ENCODE peak calls at places on chromosomes 13 and 19, in ten cellular contexts. F is stimulated activated CD4-positive, alpha-beta T cell treated with anti-CD3 and anti-CD28 coated beads, Interleukin-4, amount 100 ng/mL, for 4 hours; P is breast epithelium; O is IMR-90; T is SW480; I is NCI-H2029 treated with DMSO at 0.1 percent for 48 hours; A is astrocyte of the cerebellum; H is endodermal cell; B is GF-D8; Y is stimulated activated effector memory CD8-positive, alpha-beta T cell treated with anti-CD3 and anti-CD28 coated beads, Interleukin-12 subunit alpha, Interleukin-12 subunit beta, amount 100 ng/mL, for 72 hours. S is an unnamed sample.

GRCh38 chr19:49064768-49065611 is at the start of gene NTF4:
- DNase-seq in I (no peak), O (no peak), F (no peak), H (peak), P (peak), A (no peak), T (peak), Y (no peak), B (no peak), S (peak)

GRCh38 chr13:39956036-39956435 is 300.6 kb downstream of the COG6 start:
- DNase-seq in F (peak), O (no peak), P (no peak), A (no peak), H (no peak), B (no peak), I (no peak), Y (peak), T (no peak), S (no peak)

GRCh38 chr13:18944501-18945068 is 237.0 kb downstream of the TUBA3C start:
- DNase-seq in Y (peak), P (no peak), B (no peak), I (no peak), A (no peak), T (no peak), H (no peak), O (no peak), F (no peak), S (no peak)

GRCh38 chr19:11737964-11738745 is 591 bp downstream of the ZNF823 start:
- DNase-seq in Y (peak), A (no peak), I (no peak), O (peak), T (peak), P (peak), F (peak), H (peak), B (peak), S (peak)

GRCh38 chr19:4745986-4746385 is 22.3 kb upstream of the DPP9 start:
- DNase-seq in F (no peak), Y (no peak), O (no peak), H (no peak), I (no peak), A (no peak), B (no peak), P (no peak), T (no peak), S (no peak)

GRCh38 chr19:31121501-31121900 is 227.7 kb downstream of the TSHZ3 start:
- DNase-seq in I (no peak), H (no peak), B (no peak), O (no peak), F (no peak), P (no peak), Y (no peak), T (no peak), A (no peak), S (no peak)

GRCh38 chr13:111494641-111495040 is 174.2 kb downstream of the TEX29 start:
- DNase-seq in A (no peak), P (no peak), F (no peak), B (no peak), I (no peak), O (no peak), T (no peak), Y (no peak), H (no peak), S (no peak)

GRCh38 chr19:36773223-36773579 is 594 bp upstream of the ZNF850 start:
- DNase-seq in B (no peak), I (no peak), O (no peak), P (no peak), Y (no peak), A (no peak), H (no peak), F (no peak), T (no peak), S (no peak)

GRCh38 chr19:53177986-53178385 is 15.2 kb downstream of the ZNF665 start:
- DNase-seq in A (no peak), B (no peak), F (no peak), T (no peak), O (no peak), I (no peak), P (no peak), Y (no peak), H (no peak), S (no peak)

GRCh38 chr13:45731455-45731854 is 29.3 kb downstream of the CBY2 start:
- DNase-seq in I (no peak), A (no peak), O (no peak), B (no peak), T (no peak), Y (no peak), F (no peak), H (no peak), P (no peak), S (no peak)

GRCh38 chr19:18427752-18428131 is 8.5 kb downstream of the SSBP4 start:
- DNase-seq in P (no peak), T (no peak), H (no peak), O (no peak), I (no peak), F (no peak), A (no peak), B (no peak), Y (no peak), S (no peak)

GRCh38 chr13:98377635-98378378 is 199.1 kb downstream of the STK24 start:
- DNase-seq in I (no peak), A (no peak), P (no peak), T (no peak), F (no peak), Y (no peak), H (no peak), O (no peak), B (no peak), S (no peak)

GRCh38 chr19:16297575-16298178 is 26.9 kb upstream of the KLF2 start:
- DNase-seq in A (no peak), H (no peak), O (no peak), B (no peak), Y (no peak), F (no peak), I (no peak), P (no peak), T (no peak), S (no peak)

GRCh38 chr13:38951525-38952313 is 38.9 kb downstream of the STOML3 start:
- DNase-seq in H (no peak), A (no peak), O (no peak), I (no peak), Y (no peak), F (no peak), P (no peak), B (peak), T (no peak), S (no peak)

GRCh38 chr19:4385291-4386037 is 14.9 kb downstream of the SH3GL1 start:
- DNase-seq in T (no peak), H (no peak), P (no peak), F (no peak), O (no peak), A (no peak), I (no peak), B (no peak), Y (no peak), S (no peak)

GRCh38 chr19:44530777-44531176 is 1.3 kb upstream of the CEACAM20 start:
- DNase-seq in F (no peak), H (no peak), I (no peak), T (no peak), A (no peak), P (no peak), Y (no peak), B (no peak), O (no peak), S (no peak)

GRCh38 chr19:29507081-29507860 is 18.5 kb upstream of the VSTM2B start:
- DNase-seq in O (no peak), H (no peak), A (no peak), P (no peak), I (no peak), T (no peak), F (no peak), Y (no peak), B (no peak), S (no peak)

GRCh38 chr13:98854448-98854847 is 102.0 kb upstream of the SLC15A1 start:
- DNase-seq in O (no peak), F (no peak), T (no peak), A (no peak), P (no peak), B (no peak), H (no peak), Y (no peak), I (no peak), S (no peak)

GRCh38 chr19:55289117-55289796 is 5.5 kb downstream of the BRSK1 start:
- DNase-seq in I (no peak), B (no peak), Y (no peak), A (no peak), P (no peak), O (no peak), H (no peak), F (no peak), T (no peak), S (no peak)

GRCh38 chr13:32081591-32081990 is 50.0 kb downstream of the FRY start:
- DNase-seq in H (no peak), O (no peak), F (no peak), I (no peak), Y (no peak), P (no peak), B (no peak), A (no peak), T (no peak), S (no peak)

GRCh38 chr13:51244637-51245405 is 22.6 kb downstream of the FAM124A start:
- DNase-seq in O (no peak), F (no peak), T (no peak), Y (no peak), I (no peak), A (no peak), B (no peak), P (no peak), H (peak), S (peak)

S was measured in WTC11.